ENCODE peak calls at places on chromosomes 12 and 14, in four cellular contexts. S, N, K and V are unnamed samples.

GRCh38 chr12:102535306-102535705 is 54.9 kb upstream of the IGF1 start:
- DNase-seq in K (no peak), S (no peak), N (no peak), V (no peak)

GRCh38 chr12:119354187-119354586 is 19.7 kb downstream of the CCDC60 start:
- DNase-seq in N (no peak), S (no peak), K (no peak), V (no peak)

GRCh38 chr14:63287661-63288483 is 30.9 kb downstream of the GPHB5 start:
- DNase-seq in N (no peak), S (no peak), K (peak; percentile 62), V (no peak)

GRCh38 chr12:105820407-105821140 is 318.2 kb downstream of the NUAK1 start:
- DNase-seq in S (peak; percentile 85), N (no peak), K (peak; percentile 22), V (no peak)

GRCh38 chr14:26328766-26329165 is 269.1 kb downstream of the NOVA1 start:
- DNase-seq in K (no peak), N (no peak), S (no peak), V (no peak)

GRCh38 chr12:132052191-132052932 is 91.8 kb downstream of the DDX51 start:
- DNase-seq in S (no peak), K (no peak), N (no peak), V (no peak)

GRCh38 chr14:61608245-61609142 is 86.8 kb upstream of the HIF1A start:
- DNase-seq in N (no peak), S (no peak), K (peak; percentile 52), V (no peak)

GRCh38 chr12:43836455-43836989 is 641 bp downstream of the TMEM117 start:
- DNase-seq in S (no peak), K (peak; percentile 46), N (peak; percentile 48), V (peak; percentile 64)

DNA sequence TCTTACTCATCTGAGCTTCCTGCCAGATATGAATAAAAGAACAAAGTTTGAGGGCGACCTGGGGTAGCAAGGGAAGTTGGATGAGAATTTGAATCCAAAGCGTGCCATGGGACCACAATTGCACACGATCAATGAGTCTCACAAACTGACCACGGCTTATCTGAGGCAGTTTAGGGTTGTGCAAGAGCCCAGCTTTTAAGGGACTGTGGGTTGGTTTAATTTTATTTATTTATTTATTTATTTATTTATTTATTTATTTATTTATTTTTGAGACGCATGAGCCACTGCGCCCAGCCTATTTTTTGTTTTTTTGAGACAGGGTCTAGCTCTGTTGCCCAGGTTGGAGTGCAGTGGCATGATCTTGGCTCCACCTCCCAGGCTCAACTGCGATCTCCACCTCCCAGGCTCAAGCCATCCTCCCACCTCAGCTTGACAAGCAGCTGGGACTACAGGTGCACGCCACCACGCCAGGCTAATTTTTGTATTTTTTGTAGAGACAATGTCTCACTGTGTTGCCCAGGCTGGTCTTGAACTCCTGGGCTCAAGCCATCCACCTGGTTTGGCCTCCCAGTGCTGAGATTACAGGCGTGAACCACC is 1.1 kb downstream of the AMDHD1 start:
- DNase-seq in S (no peak), N (no peak), K (no peak), V (no peak)
- TF ChIP-seq POLR2A in S (no peak), N (no peak), K (no peak), V (no peak)

GRCh38 chr12:51971679-51972423 is 20.4 kb downstream of the ACVR1B start:
- DNase-seq in N (no peak), S (no peak), K (no peak), V (no peak)

GRCh38 chr12:51974646-51975045 is 23.1 kb downstream of the ACVR1B start:
- DNase-seq in K (no peak), S (no peak), N (no peak), V (no peak)

GRCh38 chr12:51972424-51972812 is 20.9 kb downstream of the ACVR1B start:
- DNase-seq in K (no peak), S (no peak), N (no peak), V (peak; percentile 48)

GRCh38 chr12:51973560-51973959 is 22.1 kb downstream of the ACVR1B start:
- DNase-seq in S (no peak), K (peak; percentile 50), N (no peak), V (no peak)

GRCh38 chr12:51972849-51973273 is 21.4 kb downstream of the ACVR1B start:
- DNase-seq in N (no peak), K (peak; percentile 73), S (peak; percentile 32), V (peak; percentile 87)
- TF ChIP-seq POLR2A in N (no peak), K (no peak), S (no peak), V (no peak)

GRCh38 chr14:94322648-94323570 is at the start of gene SERPINA6:
- DNase-seq in K (peak; percentile 22), N (no peak), S (no peak), V (no peak)
- TF ChIP-seq POLR2A in K (no peak), N (no peak), S (no peak), V (no peak)

DNA sequence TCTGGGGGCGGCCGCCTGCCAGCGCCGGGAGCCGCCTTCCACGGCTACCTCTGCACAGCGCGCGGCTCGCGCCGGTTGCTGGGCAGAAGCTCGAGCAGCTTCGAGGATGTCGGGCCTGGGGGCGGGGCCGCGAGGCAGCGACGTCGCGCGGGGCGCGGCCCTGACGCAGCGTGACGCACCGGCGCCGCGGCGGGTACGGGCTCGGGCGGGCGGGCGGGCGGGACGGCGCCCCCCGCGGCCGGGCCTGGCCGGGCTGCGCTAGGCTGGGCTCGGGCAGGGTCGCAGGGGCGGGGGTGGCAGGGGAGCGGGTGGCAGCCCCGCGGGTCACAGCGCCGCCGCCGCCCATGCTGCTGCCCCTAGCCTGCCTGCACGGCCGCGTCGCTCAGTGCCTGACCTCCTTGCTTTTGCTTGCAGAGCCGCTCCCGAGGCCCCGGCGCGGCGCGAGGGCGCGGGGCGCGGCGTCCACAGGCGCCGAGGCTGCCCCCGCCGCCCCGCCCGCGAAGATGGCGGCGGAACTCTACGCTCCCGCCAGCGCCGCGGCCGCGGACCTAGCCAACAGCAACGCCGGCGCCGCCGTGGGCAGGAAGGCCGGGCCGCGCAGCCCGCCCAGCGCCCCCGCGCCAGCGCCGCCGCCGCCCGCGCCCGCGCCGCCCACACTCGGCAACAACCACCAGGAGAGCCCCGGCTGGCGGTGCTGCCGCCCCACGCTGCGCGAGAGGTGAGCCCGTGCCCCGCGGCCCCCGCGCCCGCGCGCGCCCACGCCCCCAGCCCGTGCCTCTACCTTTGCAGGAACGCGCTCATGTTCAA is at the start of gene BTBD6:
- DNase-seq in S (peak; percentile 79), K (peak; percentile 83), N (peak; percentile 85), V (peak; percentile 95)
- TF ChIP-seq POLR2A in S (peak; percentile 59), K (no peak), N (peak; percentile 66), V (peak; percentile 33)

DNA sequence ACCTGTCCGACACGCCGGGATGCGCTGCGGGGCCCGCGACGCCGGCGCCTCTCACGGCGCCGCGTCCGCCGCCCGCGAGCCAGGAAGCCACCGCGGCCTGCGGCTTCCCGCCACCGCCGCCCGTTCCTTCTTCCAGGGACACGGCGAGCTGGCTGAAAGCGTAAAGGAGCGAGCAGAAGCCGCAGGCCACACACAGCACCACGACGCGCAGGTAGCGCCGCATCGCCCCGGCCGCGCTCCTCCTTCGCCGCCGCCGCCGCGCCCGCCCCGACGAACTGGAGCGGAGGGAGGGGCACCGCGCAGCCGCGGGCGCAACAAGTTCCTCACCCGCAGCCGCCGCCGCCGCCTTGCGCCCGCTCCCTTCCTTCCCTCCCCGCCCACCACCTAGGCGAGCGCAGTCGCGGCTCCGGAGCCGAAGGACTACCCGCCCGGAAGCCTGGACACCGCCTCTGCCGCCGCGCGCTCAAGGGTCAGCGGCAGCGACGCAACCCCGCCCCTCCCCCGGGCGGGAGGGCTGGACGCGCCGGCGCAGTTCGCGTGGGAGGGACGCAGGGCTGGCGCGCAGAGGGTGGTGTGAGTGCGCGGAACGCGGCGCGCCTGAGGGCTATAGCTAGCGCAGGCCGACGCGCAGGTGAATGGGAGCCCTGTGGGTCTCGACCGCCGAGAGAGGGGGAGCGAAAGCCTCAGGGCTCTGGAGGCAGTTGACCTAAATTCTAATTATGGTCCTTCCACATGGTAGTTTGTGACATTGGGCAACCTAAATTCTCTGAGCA is at the start of gene GXYLT1:
- DNase-seq in N (peak; percentile 78), S (peak; percentile 90), K (peak; percentile 91), V (peak; percentile 96)
- TF ChIP-seq POLR2A in N (peak; percentile 82), S (peak; percentile 86), K (peak; percentile 39), V (peak; percentile 89)

GRCh38 chr12:92128612-92129011 is 17.0 kb downstream of the BTG1 start:
- DNase-seq in N (no peak), S (no peak), K (no peak), V (no peak)
- TF ChIP-seq POLR2A in N (no peak), S (no peak), K (no peak), V (no peak)